ENCODE peak calls at places on chromosomes 12 and 14, in four cellular contexts. B is cardiac muscle cell; Y is lower lobe of right lung; L is CD4-positive, alpha-beta T cell. U is an unnamed sample.

GRCh38 chr14:60151715-60152114 is 13.5 kb downstream of the DHRS7 start:
- DNase-seq in Y (peak; percentile 86), L (peak; percentile 68), B (peak; percentile 86), U (peak; percentile 90)

GRCh38 chr14:24473211-24473610 is 30.6 kb upstream of the SDR39U1 start:
- DNase-seq in B (no peak), Y (no peak), L (no peak), U (no peak)

GRCh38 chr12:8822298-8822697 is at the start of gene A2ML1:
- DNase-seq in L (no peak), B (no peak), Y (no peak), U (no peak)

GRCh38 chr12:115511305-115511704 is 766.2 kb downstream of the MED13L start:
- DNase-seq in L (no peak), B (no peak), Y (no peak), U (no peak)

GRCh38 chr14:101078892-101079221 is 175.3 kb upstream of the RTL1 start:
- DNase-seq in B (no peak), L (no peak), Y (no peak), U (no peak)

GRCh38 chr12:19553177-19553576 is 113.9 kb downstream of the AEBP2 start:
- DNase-seq in B (no peak), L (no peak), Y (no peak), U (no peak)

GRCh38 chr14:36316131-36316530 is 4.3 kb downstream of the MBIP start:
- DNase-seq in B (no peak), Y (no peak), L (no peak), U (no peak)

GRCh38 chr14:23430733-23431105 is 4.7 kb downstream of the MYH7 start:
- DNase-seq in L (peak; percentile 8), B (peak; percentile 12), Y (no peak), U (no peak)

GRCh38 chr14:74421997-74422396 is 4.0 kb downstream of the SYNDIG1L start:
- DNase-seq in Y (no peak), B (no peak), L (no peak), U (no peak)

GRCh38 chr12:114440450-114441383 is 34.8 kb upstream of the TBX5 start:
- DNase-seq in L (no peak), Y (no peak), B (no peak), U (no peak)

GRCh38 chr12:44876554-44877275 is 600 bp upstream of the NELL2 start:
- DNase-seq in Y (no peak), L (peak; percentile 46), B (peak; percentile 30), U (peak; percentile 84)

GRCh38 chr12:106118-106561 is 39.6 kb downstream of the IQSEC3 start:
- DNase-seq in L (no peak), B (no peak), Y (no peak), U (no peak)

GRCh38 chr14:97777622-97778021 is 980.4 kb downstream of the VRK1 start:
- DNase-seq in B (no peak), L (no peak), Y (no peak), U (no peak)

GRCh38 chr12:49673446-49674317 is 33.5 kb downstream of the FMNL3 start:
- DNase-seq in Y (peak; percentile 89), L (no peak), B (peak; percentile 99), U (peak; percentile 92)

GRCh38 chr14:99946652-99947489 is 118.4 kb upstream of the EVL start:
- DNase-seq in B (peak; percentile 18), Y (no peak), L (peak; percentile 64), U (peak; percentile 82)

GRCh38 chr12:116053479-116054195 is 223.9 kb downstream of the MED13L start:
- DNase-seq in L (no peak), Y (no peak), B (peak; percentile 97), U (peak; percentile 76)

GRCh38 chr12:107359382-107359781 is 266.0 kb upstream of the CRY1 start:
- DNase-seq in L (no peak), B (peak; percentile 1), Y (no peak), U (no peak)

GRCh38 chr14:71399057-71399487 is 491.8 kb downstream of the PCNX1 start:
- DNase-seq in B (no peak), Y (no peak), L (no peak), U (no peak)

GRCh38 chr12:121803861-121804416 is at the start of gene SETD1B:
- DNase-seq in B (peak; percentile 75), L (peak; percentile 58), Y (peak; percentile 77), U (peak; percentile 91)

GRCh38 chr14:98614741-98615140 is 657.3 kb downstream of the BCL11B start:
- DNase-seq in L (no peak), B (no peak), Y (no peak), U (no peak)

GRCh38 chr12:45547822-45548221 is 181.7 kb upstream of the ARID2 start:
- DNase-seq in Y (no peak), B (peak; percentile 43), L (no peak), U (no peak)

GRCh38 chr12:132766380-132767085 is 4.9 kb upstream of the ANKLE2 start:
- DNase-seq in Y (peak; percentile 66), L (no peak), B (peak; percentile 68), U (peak; percentile 82)

GRCh38 chr12:10179871-10180270 is 1.0 kb downstream of the TMEM52B start:
- DNase-seq in B (no peak), Y (no peak), L (no peak), U (no peak)

GRCh38 chr12:51197736-51198567 is 19.9 kb downstream of the POU6F1 start:
- DNase-seq in B (no peak), Y (no peak), L (no peak), U (peak; percentile 73)

GRCh38 chr12:57094194-57095160 is 5.6 kb downstream of the NAB2 start:
- DNase-seq in Y (no peak), L (no peak), B (no peak), U (peak; percentile 61)

GRCh38 chr12:57097554-57097835 is 8.6 kb downstream of the NAB2 start:
- DNase-seq in L (no peak), B (no peak), Y (no peak), U (no peak)

GRCh38 chr12:57096748-57097553 is 8.0 kb downstream of the NAB2 start:
- DNase-seq in Y (no peak), B (no peak), L (no peak), U (no peak)

GRCh38 chr12:57095440-57095839 is 6.5 kb downstream of the NAB2 start:
- DNase-seq in Y (no peak), B (no peak), L (no peak), U (no peak)

GRCh38 chr12:57096099-57096572 is 7.2 kb downstream of the NAB2 start:
- DNase-seq in Y (no peak), B (peak; percentile 41), L (no peak), U (no peak)
- H3K27ac ChIP-seq in Y (peak overlapping the region; percentile 36), B (peak overlapping the region; percentile 16), L (no peak overlapping the region), U (no peak overlapping the region)

GRCh38 chr12:110858848-110859247 is 12.1 kb downstream of the CCDC63 start:
- DNase-seq in Y (no peak), B (peak; percentile 36), L (no peak), U (no peak)
- TF ChIP-seq CTCF in Y (no peak), B (no peak), L (no peak), U (no peak)

GRCh38 chr14:34983148-34983760 is 462 bp downstream of the SRP54 start:
- DNase-seq in L (no peak), B (no peak), Y (no peak), U (peak; percentile 82)
- H3K27ac ChIP-seq in L (peak overlapping the region; percentile 96), B (peak overlapping the region; percentile 95), Y (peak overlapping the region; percentile 97), U (peak overlapping the region; percentile 99)

GRCh38 chr14:104844306-104845032 is 20.6 kb upstream of the CEP170B start:
- DNase-seq in Y (no peak), B (no peak), L (no peak), U (no peak)

GRCh38 chr14:104845033-104845666 is 19.9 kb upstream of the CEP170B start:
- DNase-seq in L (no peak), B (no peak), Y (no peak), U (no peak)

GRCh38 chr14:104843006-104843405 is 22.1 kb upstream of the CEP170B start:
- DNase-seq in Y (no peak), B (no peak), L (no peak), U (no peak)

GRCh38 chr14:104841730-104842129 is 23.3 kb upstream of the CEP170B start:
- DNase-seq in L (no peak), B (no peak), Y (no peak), U (no peak)

GRCh38 chr14:104843442-104844305 is 21.4 kb upstream of the CEP170B start:
- DNase-seq in B (no peak), Y (no peak), L (no peak), U (no peak)
- TF ChIP-seq CTCF in B (no peak), Y (no peak), L (no peak), U (no peak)

GRCh38 chr14:67722293-67722692 is 20.6 kb downstream of the RDH12 start:
- DNase-seq in B (peak; percentile 75), Y (no peak), L (no peak), U (no peak)
- H3K27ac ChIP-seq in B (no peak overlapping the region), Y (no peak overlapping the region), L (no peak overlapping the region), U (no peak overlapping the region)

GRCh38 chr12:95543305-95543704 is 8.0 kb downstream of the USP44 start:
- DNase-seq in B (no peak), L (no peak), Y (no peak), U (no peak)
- TF ChIP-seq CTCF in B (no peak), L (no peak), Y (no peak), U (no peak)

GRCh38 chr12:108722992-108723766 is 8.1 kb downstream of the CORO1C start:
- DNase-seq in L (no peak), B (peak; percentile 71), Y (no peak), U (peak; percentile 63)

GRCh38 chr12:108722463-108722862 is 8.9 kb downstream of the CORO1C start:
- DNase-seq in L (no peak), B (no peak), Y (no peak), U (no peak)

GRCh38 chr12:108724054-108724889 is 7.0 kb downstream of the CORO1C start:
- DNase-seq in L (no peak), Y (no peak), B (no peak), U (peak; percentile 80)

GRCh38 chr12:108720757-108721514 is 10.4 kb downstream of the CORO1C start:
- DNase-seq in Y (no peak), L (no peak), B (no peak), U (no peak)

DNA sequence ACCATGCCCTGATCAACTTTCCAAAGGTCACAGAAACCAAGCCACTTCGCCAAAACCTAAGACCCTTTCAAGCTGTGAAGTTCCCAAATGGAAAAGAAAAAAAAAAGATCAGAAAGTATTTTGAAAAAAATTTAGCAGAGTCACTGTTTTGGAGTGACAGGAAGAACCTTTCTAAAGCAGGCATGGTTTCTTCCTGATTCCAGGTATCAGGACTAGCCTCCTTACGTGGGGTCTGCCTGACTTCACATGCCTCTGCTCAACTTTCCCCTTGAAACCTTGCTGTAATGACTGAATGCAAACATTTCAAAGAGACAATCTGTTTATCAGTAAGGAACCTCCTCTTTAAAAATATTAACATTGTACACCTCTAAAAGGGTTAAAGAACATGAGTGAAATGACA is 9.5 kb downstream of the CORO1C start:
- DNase-seq in B (no peak), Y (no peak), L (no peak), U (no peak)
- H3K27ac ChIP-seq in B (peak overlapping the region; percentile 53), Y (peak overlapping the region; percentile 72), L (no peak overlapping the region), U (peak overlapping the region; percentile 54)

DNA sequence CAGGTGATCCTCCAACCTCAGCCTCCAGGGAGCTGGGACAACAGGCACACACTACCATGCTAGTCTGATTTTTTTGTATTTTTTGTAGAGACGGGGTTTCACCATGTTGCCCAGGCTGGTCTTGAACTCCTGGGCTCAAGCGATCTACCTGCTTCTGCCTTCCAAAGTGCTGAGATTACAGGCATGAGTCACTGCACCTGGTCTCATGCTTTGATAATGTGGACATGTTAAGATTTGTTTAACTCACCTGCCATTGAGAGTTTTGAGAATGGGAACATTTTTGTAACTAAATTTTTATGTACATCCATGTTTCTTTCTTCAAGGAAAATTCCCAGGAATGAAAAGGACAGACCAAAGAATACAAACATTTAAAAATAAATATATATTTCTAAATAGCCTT is 121.2 kb downstream of the MIPOL1 start:
- DNase-seq in B (no peak), Y (no peak), L (no peak), U (no peak)
- TF ChIP-seq CTCF in B (no peak), Y (no peak), L (no peak), U (no peak)